ENCODE peak calls at places on chromosomes 11 and 22, in ten cellular contexts. U, V, R, A, F, D, G, O, Z and E are unnamed samples.

GRCh38 chr22:17774206-17774927 is at the start of gene BID:
- DNase-seq in V (peak), G (no peak), R (no peak), U (peak), F (peak), A (no peak), Z (peak), O (no peak), D (no peak), E (no peak)

GRCh38 chr11:69011624-69012091 is 1.4 kb downstream of the MRGPRF start:
- DNase-seq in U (no peak), G (peak), Z (no peak), A (no peak), D (no peak), R (no peak), F (no peak), V (no peak), O (no peak), E (no peak)

GRCh38 chr11:16881074-16881709 is 133.0 kb downstream of the PLEKHA7 start:
- DNase-seq in F (peak), A (no peak), O (no peak), G (no peak), R (peak), V (peak), U (peak), Z (no peak), D (no peak), E (no peak)

GRCh38 chr22:48705917-48706605 is 1121.6 kb downstream of the BRD1 start:
- DNase-seq in U (no peak), Z (no peak), A (no peak), R (no peak), G (no peak), F (no peak), D (no peak), V (no peak), O (no peak), E (no peak)

GRCh38 chr11:95461858-95462257 is 230.9 kb upstream of the SESN3 start:
- DNase-seq in R (no peak), V (no peak), A (no peak), Z (no peak), F (no peak), D (no peak), G (no peak), O (no peak), U (no peak), E (no peak)

GRCh38 chr11:15967166-15967565 is 389.2 kb downstream of the SOX6 start:
- DNase-seq in O (no peak), V (no peak), R (peak), G (peak), A (no peak), D (no peak), Z (no peak), F (no peak), U (no peak), E (no peak)

GRCh38 chr11:129023968-129024676 is 81.5 kb upstream of the TP53AIP1 start:
- DNase-seq in O (no peak), F (peak), R (peak), U (no peak), A (no peak), D (no peak), G (peak), V (peak), Z (no peak), E (no peak)

GRCh38 chr11:132821027-132821426 is 711.3 kb downstream of the OPCML start:
- DNase-seq in R (no peak), V (no peak), F (no peak), U (no peak), O (no peak), A (no peak), Z (no peak), D (no peak), G (no peak), E (no peak)